ENCODE peak calls at places on chromosomes 5 and 9, in nine cellular contexts. One of them, this sample, is unnamed.

GRCh38 chr9:124869466-124869985 is 7.6 kb downstream of the ARPC5L start:
- DNase-seq in H54: no peak
- DNase-seq in IMR-90: no peak
- DNase-seq in HCT116: no peak
- DNase-seq in A549: no peak
- DNase-seq in body of pancreas: no peak
- DNase-seq in ovary: no peak
- DNase-seq in HepG2: no peak
- DNase-seq in suprapubic skin: no peak
- DNase-seq in this sample: peak

GRCh38 chr5:142900926-142901325 is 130.7 kb downstream of the ARHGAP26 start:
- DNase-seq in H54: no peak
- DNase-seq in IMR-90: peak
- DNase-seq in HCT116: no peak
- DNase-seq in A549: no peak
- DNase-seq in body of pancreas: no peak
- DNase-seq in ovary: no peak
- DNase-seq in HepG2: no peak
- DNase-seq in suprapubic skin: no peak
- DNase-seq in this sample: no peak

GRCh38 chr9:128051932-128052734 is 15.0 kb downstream of the NAIF1 start:
- DNase-seq in H54: no peak
- DNase-seq in IMR-90: no peak
- DNase-seq in HCT116: peak
- DNase-seq in A549: no peak
- DNase-seq in body of pancreas: peak
- DNase-seq in ovary: no peak
- DNase-seq in HepG2: no peak
- DNase-seq in suprapubic skin: no peak
- DNase-seq in this sample: no peak

GRCh38 chr5:58094031-58094430 is 365.9 kb downstream of the PLK2 start:
- DNase-seq in H54: no peak
- DNase-seq in IMR-90: peak
- DNase-seq in HCT116: no peak
- DNase-seq in A549: peak
- DNase-seq in body of pancreas: no peak
- DNase-seq in ovary: no peak
- DNase-seq in HepG2: no peak
- DNase-seq in suprapubic skin: no peak
- DNase-seq in this sample: no peak

GRCh38 chr5:34570721-34571379 is 85.3 kb upstream of the RAI14 start:
- DNase-seq in H54: no peak
- DNase-seq in IMR-90: peak
- DNase-seq in HCT116: no peak
- DNase-seq in A549: no peak
- DNase-seq in body of pancreas: no peak
- DNase-seq in ovary: no peak
- DNase-seq in HepG2: no peak
- DNase-seq in suprapubic skin: no peak
- DNase-seq in this sample: no peak

GRCh38 chr5:61245486-61245885 is 83.2 kb upstream of the SMIM15 start:
- DNase-seq in H54: peak
- DNase-seq in IMR-90: peak
- DNase-seq in HCT116: no peak
- DNase-seq in A549: no peak
- DNase-seq in body of pancreas: peak
- DNase-seq in ovary: no peak
- DNase-seq in HepG2: no peak
- DNase-seq in suprapubic skin: no peak
- DNase-seq in this sample: no peak

GRCh38 chr5:97135868-97136267 is 6.5 kb downstream of the LIX1 start:
- DNase-seq in H54: no peak
- DNase-seq in IMR-90: no peak
- DNase-seq in HCT116: no peak
- DNase-seq in A549: no peak
- DNase-seq in body of pancreas: no peak
- DNase-seq in ovary: no peak
- DNase-seq in HepG2: no peak
- DNase-seq in suprapubic skin: no peak
- DNase-seq in this sample: no peak

GRCh38 chr5:390571-391491 is 52.1 kb upstream of the EXOC3 start:
- DNase-seq in H54: no peak
- DNase-seq in IMR-90: no peak
- DNase-seq in HCT116: no peak
- DNase-seq in A549: peak
- DNase-seq in body of pancreas: no peak
- DNase-seq in ovary: no peak
- DNase-seq in HepG2: no peak
- DNase-seq in suprapubic skin: peak
- DNase-seq in this sample: peak

GRCh38 chr5:446864-447263 is 3.9 kb downstream of the EXOC3 start:
- DNase-seq in H54: no peak
- DNase-seq in IMR-90: peak
- DNase-seq in HCT116: peak
- DNase-seq in A549: peak
- DNase-seq in body of pancreas: no peak
- DNase-seq in ovary: no peak
- DNase-seq in HepG2: peak
- DNase-seq in suprapubic skin: peak
- DNase-seq in this sample: peak

GRCh38 chr5:148909001-148909400 is 82.6 kb downstream of the ADRB2 start:
- DNase-seq in H54: no peak
- DNase-seq in IMR-90: peak
- DNase-seq in HCT116: no peak
- DNase-seq in A549: no peak
- DNase-seq in body of pancreas: no peak
- DNase-seq in ovary: no peak
- DNase-seq in HepG2: no peak
- DNase-seq in suprapubic skin: no peak
- DNase-seq in this sample: peak

GRCh38 chr5:142356318-142356715 is 31.5 kb upstream of the SPRY4 start:
- DNase-seq in H54: no peak
- DNase-seq in IMR-90: peak
- DNase-seq in HCT116: no peak
- DNase-seq in A549: no peak
- DNase-seq in body of pancreas: no peak
- DNase-seq in ovary: no peak
- DNase-seq in HepG2: no peak
- DNase-seq in suprapubic skin: no peak
- DNase-seq in this sample: no peak

GRCh38 chr5:54905942-54906537 is 79.4 kb downstream of the ESM1 start:
- DNase-seq in H54: peak
- DNase-seq in IMR-90: peak
- DNase-seq in HCT116: peak
- DNase-seq in A549: peak
- DNase-seq in body of pancreas: peak
- DNase-seq in ovary: peak
- DNase-seq in HepG2: peak
- DNase-seq in suprapubic skin: peak
- DNase-seq in this sample: peak

GRCh38 chr9:72362680-72363139 is 2.3 kb downstream of the ZFAND5 start:
- DNase-seq in H54: no peak
- DNase-seq in IMR-90: peak
- DNase-seq in HCT116: no peak
- DNase-seq in A549: peak
- DNase-seq in body of pancreas: peak
- DNase-seq in ovary: peak
- DNase-seq in HepG2: peak
- DNase-seq in suprapubic skin: no peak
- DNase-seq in this sample: peak

GRCh38 chr9:72364679-72365524 is at the start of gene ZFAND5:
- DNase-seq in H54: peak
- DNase-seq in IMR-90: peak
- DNase-seq in HCT116: peak
- DNase-seq in A549: peak
- DNase-seq in body of pancreas: peak
- DNase-seq in ovary: peak
- DNase-seq in HepG2: peak
- DNase-seq in suprapubic skin: peak
- DNase-seq in this sample: peak

GRCh38 chr9:72363908-72364678 is 915 bp downstream of the ZFAND5 start:
- DNase-seq in H54: peak
- DNase-seq in IMR-90: peak
- DNase-seq in HCT116: no peak
- DNase-seq in A549: peak
- DNase-seq in body of pancreas: peak
- DNase-seq in ovary: peak
- DNase-seq in HepG2: peak
- DNase-seq in suprapubic skin: peak
- DNase-seq in this sample: peak

GRCh38 chr9:72363226-72363625 is 1.8 kb downstream of the ZFAND5 start:
- DNase-seq in H54: no peak
- DNase-seq in IMR-90: no peak
- DNase-seq in HCT116: no peak
- DNase-seq in A549: peak
- DNase-seq in body of pancreas: no peak
- DNase-seq in ovary: no peak
- DNase-seq in HepG2: no peak
- DNase-seq in suprapubic skin: no peak
- DNase-seq in this sample: peak

GRCh38 chr9:72365525-72366256 is 683 bp upstream of the ZFAND5 start:
- DNase-seq in H54: peak
- DNase-seq in IMR-90: peak
- DNase-seq in HCT116: no peak
- DNase-seq in A549: peak
- DNase-seq in body of pancreas: peak
- DNase-seq in ovary: peak
- DNase-seq in HepG2: peak
- DNase-seq in suprapubic skin: peak
- DNase-seq in this sample: peak
- TF ChIP-seq POLR2A in H54: peak
- TF ChIP-seq POLR2A in IMR-90: no peak
- TF ChIP-seq POLR2A in HCT116: no peak
- TF ChIP-seq POLR2A in A549: no peak
- TF ChIP-seq POLR2A in body of pancreas: no peak
- TF ChIP-seq POLR2A in ovary: no peak
- TF ChIP-seq POLR2A in HepG2: no peak
- TF ChIP-seq POLR2A in suprapubic skin: no peak
- TF ChIP-seq POLR2A in this sample: no peak

GRCh38 chr5:110702704-110703103 is 23.8 kb downstream of the TMEM232 start:
- DNase-seq in H54: no peak
- DNase-seq in IMR-90: no peak
- DNase-seq in HCT116: no peak
- DNase-seq in A549: no peak
- DNase-seq in body of pancreas: no peak
- DNase-seq in ovary: no peak
- DNase-seq in HepG2: peak
- DNase-seq in suprapubic skin: no peak
- DNase-seq in this sample: no peak
- TF ChIP-seq POLR2A in H54: no peak
- TF ChIP-seq POLR2A in IMR-90: no peak
- TF ChIP-seq POLR2A in HCT116: no peak
- TF ChIP-seq POLR2A in A549: no peak
- TF ChIP-seq POLR2A in body of pancreas: no peak
- TF ChIP-seq POLR2A in ovary: no peak
- TF ChIP-seq POLR2A in HepG2: no peak
- TF ChIP-seq POLR2A in suprapubic skin: no peak
- TF ChIP-seq POLR2A in this sample: no peak

GRCh38 chr9:133351526-133351907 is 3.5 kb downstream of the RPL7A start:
- DNase-seq in H54: no peak
- DNase-seq in IMR-90: no peak
- DNase-seq in HCT116: no peak
- DNase-seq in A549: no peak
- DNase-seq in body of pancreas: no peak
- DNase-seq in ovary: no peak
- DNase-seq in HepG2: no peak
- DNase-seq in suprapubic skin: no peak
- DNase-seq in this sample: no peak

GRCh38 chr9:133347985-133348762 is at the start of the genes MED22 and RPL7A:
- DNase-seq in H54: peak
- DNase-seq in IMR-90: peak
- DNase-seq in HCT116: peak
- DNase-seq in A549: peak
- DNase-seq in body of pancreas: peak
- DNase-seq in ovary: peak
- DNase-seq in HepG2: peak
- DNase-seq in suprapubic skin: peak
- DNase-seq in this sample: peak

GRCh38 chr9:133349965-133350624 is 2.1 kb downstream of the RPL7A start:
- DNase-seq in H54: no peak
- DNase-seq in IMR-90: no peak
- DNase-seq in HCT116: no peak
- DNase-seq in A549: no peak
- DNase-seq in body of pancreas: no peak
- DNase-seq in ovary: no peak
- DNase-seq in HepG2: no peak
- DNase-seq in suprapubic skin: no peak
- DNase-seq in this sample: no peak

GRCh38 chr9:133347515-133347984 is 381 bp downstream of the MED22 start:
- DNase-seq in H54: peak
- DNase-seq in IMR-90: no peak
- DNase-seq in HCT116: no peak
- DNase-seq in A549: peak
- DNase-seq in body of pancreas: peak
- DNase-seq in ovary: peak
- DNase-seq in HepG2: no peak
- DNase-seq in suprapubic skin: no peak
- DNase-seq in this sample: peak

GRCh38 chr9:133348763-133349573 is 950 bp downstream of the RPL7A start:
- DNase-seq in H54: no peak
- DNase-seq in IMR-90: no peak
- DNase-seq in HCT116: no peak
- DNase-seq in A549: no peak
- DNase-seq in body of pancreas: no peak
- DNase-seq in ovary: no peak
- DNase-seq in HepG2: no peak
- DNase-seq in suprapubic skin: no peak
- DNase-seq in this sample: no peak
- TF ChIP-seq POLR2A in H54: no peak
- TF ChIP-seq POLR2A in IMR-90: no peak
- TF ChIP-seq POLR2A in HCT116: no peak
- TF ChIP-seq POLR2A in A549: no peak
- TF ChIP-seq POLR2A in body of pancreas: no peak
- TF ChIP-seq POLR2A in ovary: no peak
- TF ChIP-seq POLR2A in HepG2: no peak
- TF ChIP-seq POLR2A in suprapubic skin: no peak
- TF ChIP-seq POLR2A in this sample: peak

DNA sequence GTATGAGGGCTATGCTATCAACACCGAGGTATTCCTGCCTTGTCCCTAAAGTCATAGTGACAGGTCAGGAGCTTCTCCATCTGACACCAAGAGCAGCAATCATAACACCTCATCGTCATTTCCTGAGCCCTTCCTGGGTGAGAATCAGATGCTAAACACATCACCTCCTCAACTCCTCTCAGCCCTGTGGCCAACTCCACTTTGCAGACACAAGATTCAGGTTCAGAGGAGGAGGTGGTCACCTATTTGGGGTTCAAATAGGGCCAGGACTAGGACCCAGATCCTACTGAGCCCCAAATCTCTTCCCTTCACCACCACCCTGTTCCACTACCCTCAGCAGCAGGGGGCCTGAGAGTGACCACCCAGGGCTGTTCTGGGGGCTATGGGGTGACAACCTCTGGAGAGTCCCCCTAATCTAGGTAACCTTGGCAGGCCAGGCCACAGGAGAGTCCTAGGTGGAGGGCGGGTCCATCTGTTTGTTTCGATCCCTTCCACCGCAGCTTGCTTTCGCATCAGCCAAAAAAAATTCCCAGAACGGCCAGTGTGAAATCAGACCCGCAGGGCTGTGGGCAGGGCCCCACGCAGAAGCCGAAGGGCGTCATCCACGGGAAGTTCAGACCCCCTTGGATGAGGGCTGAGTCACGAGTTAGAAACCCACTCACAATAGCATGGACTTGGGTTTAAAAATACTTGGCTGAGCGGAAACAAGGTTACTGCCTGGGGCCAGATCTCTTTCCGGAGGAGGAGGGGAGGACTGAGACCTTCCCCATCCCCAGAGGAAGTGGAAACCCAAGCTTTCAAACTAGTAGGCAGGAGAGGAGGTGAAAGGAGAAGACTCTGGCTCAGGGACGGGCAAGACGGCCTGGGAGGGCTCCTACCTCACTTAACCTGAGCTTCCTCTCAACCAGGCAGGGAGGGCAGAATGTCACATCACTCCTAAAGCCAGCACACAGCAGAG is 8.7 kb downstream of the STK10 start:
- DNase-seq in H54: no peak
- DNase-seq in IMR-90: peak
- DNase-seq in HCT116: no peak
- DNase-seq in A549: no peak
- DNase-seq in body of pancreas: no peak
- DNase-seq in ovary: no peak
- DNase-seq in HepG2: no peak
- DNase-seq in suprapubic skin: no peak
- DNase-seq in this sample: peak
- TF ChIP-seq POLR2A in H54: no peak
- TF ChIP-seq POLR2A in IMR-90: no peak
- TF ChIP-seq POLR2A in HCT116: no peak
- TF ChIP-seq POLR2A in A549: no peak
- TF ChIP-seq POLR2A in body of pancreas: no peak
- TF ChIP-seq POLR2A in ovary: no peak
- TF ChIP-seq POLR2A in HepG2: no peak
- TF ChIP-seq POLR2A in suprapubic skin: no peak
- TF ChIP-seq POLR2A in this sample: no peak